ENCODE peak calls at places on chromosomes 11 and 22, in seven cellular contexts. D is HFFc6; Y is CD4-positive, alpha-beta T cell; S is fibroblast of mammary gland; X is IMR-90; R is GM10248; B is left ventricle myocardium inferior. V is an unnamed sample.
A peak's percentile ranks its signal among the peaks of the same experiment; 100 is the strongest.

GRCh38 chr22:22197993-22198402 is 46.6 kb upstream of the VPREB1 start:
- DNase-seq in D (no peak), Y (no peak), S (no peak), X (no peak), R (no peak), B (no peak), V (no peak)

GRCh38 chr11:39304586-39304985 is 2154.9 kb downstream of the LRRC4C start:
- DNase-seq in D (no peak), Y (no peak), S (no peak), X (no peak), R (no peak), B (no peak), V (no peak)

GRCh38 chr11:66340596-66341501 is 4.1 kb downstream of the BRMS1 start:
- DNase-seq in D (no peak), Y (no peak), S (no peak), X (no peak), R (no peak), B (no peak), V (no peak)

GRCh38 chr11:29268733-29269132 is 748.1 kb downstream of the KCNA4 start:
- DNase-seq in D (no peak), Y (no peak), S (no peak), X (no peak), R (no peak), B (no peak), V (no peak)

GRCh38 chr11:1027483-1028290 is 8.8 kb downstream of the MUC6 start:
- DNase-seq in D (no peak), Y (no peak), S (no peak), X (no peak), R (no peak), B (no peak), V (no peak)

GRCh38 chr11:46119352-46120216 is 1.7 kb downstream of the PHF21A start:
- DNase-seq in D (peak; percentile 70), Y (peak; percentile 53), S (peak; percentile 71), X (peak; percentile 74), R (peak; percentile 59), B (peak; percentile 35), V (peak; percentile 49)

GRCh38 chr22:45599836-45600577 is 71.6 kb upstream of the ATXN10 start:
- DNase-seq in D (no peak), Y (no peak), S (no peak), X (no peak), R (no peak), B (no peak), V (no peak)

GRCh38 chr11:126857860-126858808 is 142.4 kb downstream of the KIRREL3 start:
- DNase-seq in D (no peak), Y (no peak), S (peak; percentile 5), X (peak; percentile 74), R (no peak), B (no peak), V (peak; percentile 76)

GRCh38 chr11:65357856-65358356 is 3.4 kb downstream of the TIGD3 start:
- DNase-seq in D (no peak), Y (no peak), S (no peak), X (no peak), R (no peak), B (peak; percentile 67), V (no peak)

GRCh38 chr22:23681026-23681809 is 9.6 kb upstream of the RGL4 start:
- DNase-seq in D (no peak), Y (no peak), S (no peak), X (no peak), R (no peak), B (no peak), V (no peak)

GRCh38 chr11:125588505-125588904 is 4.1 kb upstream of the STT3A start:
- DNase-seq in D (no peak), Y (no peak), S (peak; percentile 36), X (peak; percentile 23), R (no peak), B (no peak), V (no peak)

GRCh38 chr22:32926600-32926999 is 125.1 kb downstream of the TIMP3 start:
- DNase-seq in D (peak; percentile 41), Y (no peak), S (peak; percentile 43), X (peak; percentile 34), R (peak; percentile 29), B (no peak), V (no peak)

GRCh38 chr11:125517116-125517804 is 21.2 kb upstream of the FEZ1 start:
- DNase-seq in D (peak; percentile 42), Y (no peak), S (peak; percentile 63), X (peak; percentile 86), R (no peak), B (no peak), V (peak; percentile 75)

GRCh38 chr11:34356130-34356529 is 1.7 kb downstream of the ABTB2 start:
- DNase-seq in D (no peak), Y (no peak), S (no peak), X (no peak), R (no peak), B (no peak), V (no peak)

GRCh38 chr11:34358258-34358665 is 452 bp upstream of the ABTB2 start:
- DNase-seq in D (no peak), Y (no peak), S (peak; percentile 47), X (peak; percentile 24), R (no peak), B (peak; percentile 58), V (no peak)

GRCh38 chr11:34357646-34358257 is at the start of gene ABTB2:
- DNase-seq in D (peak; percentile 95), Y (peak; percentile 96), S (peak; percentile 94), X (peak; percentile 96), R (peak; percentile 96), B (peak; percentile 98), V (peak; percentile 93)

GRCh38 chr11:34356576-34356917 is 1.3 kb downstream of the ABTB2 start:
- DNase-seq in D (peak; percentile 28), Y (no peak), S (peak; percentile 27), X (peak; percentile 33), R (no peak), B (peak; percentile 23), V (no peak)

GRCh38 chr11:34356918-34357645 is 728 bp downstream of the ABTB2 start:
- DNase-seq in D (peak; percentile 45), Y (peak; percentile 30), S (peak; percentile 55), X (peak; percentile 51), R (peak; percentile 42), B (peak; percentile 56), V (no peak)
- TF ChIP-seq CTCF in D (no peak), Y (no peak), S (no peak), X (no peak), R (peak; percentile 24), B (no peak), V (no peak)

DNA sequence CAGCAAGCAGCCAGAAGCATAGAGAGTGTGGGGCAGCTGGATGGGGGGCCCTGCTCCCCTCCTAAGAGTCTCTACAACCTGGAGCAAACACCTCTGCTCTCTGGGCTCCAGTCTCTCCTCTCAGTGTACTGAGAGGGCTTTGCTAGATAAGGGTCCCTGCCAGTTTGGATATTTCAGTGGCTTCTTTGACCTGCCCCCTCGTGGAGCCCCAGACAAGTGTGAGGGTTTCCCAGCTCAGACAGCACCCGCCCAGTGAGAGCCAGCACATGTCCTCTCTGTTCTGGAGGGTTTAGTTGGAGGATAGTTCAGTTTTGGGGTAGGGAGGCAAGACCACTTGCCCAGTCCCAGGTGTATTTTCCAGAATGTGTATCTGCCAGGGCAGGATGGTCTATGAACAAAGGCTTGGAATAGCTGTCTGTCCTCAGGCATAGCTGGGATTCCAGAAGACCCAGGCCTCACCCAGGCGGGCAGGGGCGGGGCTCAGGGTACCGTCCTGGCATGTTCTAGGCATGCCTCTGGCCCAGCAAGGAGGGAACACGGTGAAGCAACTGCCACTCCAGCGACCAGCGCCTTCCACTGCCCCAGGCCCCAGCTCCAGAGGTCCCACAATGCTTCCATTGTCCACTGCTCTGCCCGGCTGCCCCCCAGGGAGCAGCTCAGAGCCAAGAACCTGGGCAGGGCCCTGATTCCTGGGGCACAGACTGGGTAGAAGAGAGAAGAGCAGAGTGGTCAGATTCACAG is 7.5 kb upstream of the MICALL1 start:
- DNase-seq in D (no peak), Y (no peak), S (no peak), X (no peak), R (no peak), B (no peak), V (no peak)
- TF ChIP-seq CTCF in D (no peak), Y (no peak), S (no peak), X (no peak), R (no peak), B (no peak), V (no peak)

GRCh38 chr11:121328213-121328966 is 35.8 kb downstream of the SC5D start:
- DNase-seq in D (no peak), Y (peak; percentile 36), S (no peak), X (no peak), R (no peak), B (no peak), V (no peak)

GRCh38 chr11:121321614-121322243 is 29.2 kb downstream of the SC5D start:
- DNase-seq in D (peak; percentile 16), Y (peak; percentile 31), S (peak; percentile 35), X (peak; percentile 1), R (no peak), B (no peak), V (no peak)

GRCh38 chr11:121326230-121326629 is 33.7 kb downstream of the SC5D start:
- DNase-seq in D (no peak), Y (no peak), S (no peak), X (no peak), R (no peak), B (no peak), V (no peak)

GRCh38 chr11:121318848-121319834 is 26.6 kb downstream of the SC5D start:
- DNase-seq in D (peak; percentile 50), Y (no peak), S (peak; percentile 55), X (peak; percentile 56), R (no peak), B (no peak), V (peak; percentile 29)

DNA sequence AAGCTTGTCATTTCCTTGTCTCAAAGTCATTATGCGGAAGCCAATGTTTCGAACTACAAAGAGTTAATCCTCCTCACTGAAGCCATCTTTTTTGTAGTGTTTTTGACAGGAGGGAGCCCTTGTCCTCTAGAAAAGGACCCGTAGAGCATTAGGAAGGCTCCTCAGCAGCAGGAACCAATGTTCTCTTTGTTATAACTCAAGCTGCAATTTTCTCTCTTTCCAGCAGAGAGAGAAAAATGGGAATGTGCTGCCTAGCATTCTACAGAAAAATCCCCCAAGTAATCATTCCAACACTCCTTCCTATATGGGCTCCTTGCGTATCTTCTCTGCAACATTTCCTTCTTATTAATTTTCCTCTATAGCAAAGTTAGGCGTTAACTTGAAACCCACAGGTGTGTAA is 30.6 kb downstream of the SC5D start:
- DNase-seq in D (no peak), Y (no peak), S (no peak), X (no peak), R (no peak), B (no peak), V (no peak)
- TF ChIP-seq CTCF in D (peak; percentile 28), Y (no peak), S (no peak), X (no peak), R (no peak), B (no peak), V (no peak)

DNA sequence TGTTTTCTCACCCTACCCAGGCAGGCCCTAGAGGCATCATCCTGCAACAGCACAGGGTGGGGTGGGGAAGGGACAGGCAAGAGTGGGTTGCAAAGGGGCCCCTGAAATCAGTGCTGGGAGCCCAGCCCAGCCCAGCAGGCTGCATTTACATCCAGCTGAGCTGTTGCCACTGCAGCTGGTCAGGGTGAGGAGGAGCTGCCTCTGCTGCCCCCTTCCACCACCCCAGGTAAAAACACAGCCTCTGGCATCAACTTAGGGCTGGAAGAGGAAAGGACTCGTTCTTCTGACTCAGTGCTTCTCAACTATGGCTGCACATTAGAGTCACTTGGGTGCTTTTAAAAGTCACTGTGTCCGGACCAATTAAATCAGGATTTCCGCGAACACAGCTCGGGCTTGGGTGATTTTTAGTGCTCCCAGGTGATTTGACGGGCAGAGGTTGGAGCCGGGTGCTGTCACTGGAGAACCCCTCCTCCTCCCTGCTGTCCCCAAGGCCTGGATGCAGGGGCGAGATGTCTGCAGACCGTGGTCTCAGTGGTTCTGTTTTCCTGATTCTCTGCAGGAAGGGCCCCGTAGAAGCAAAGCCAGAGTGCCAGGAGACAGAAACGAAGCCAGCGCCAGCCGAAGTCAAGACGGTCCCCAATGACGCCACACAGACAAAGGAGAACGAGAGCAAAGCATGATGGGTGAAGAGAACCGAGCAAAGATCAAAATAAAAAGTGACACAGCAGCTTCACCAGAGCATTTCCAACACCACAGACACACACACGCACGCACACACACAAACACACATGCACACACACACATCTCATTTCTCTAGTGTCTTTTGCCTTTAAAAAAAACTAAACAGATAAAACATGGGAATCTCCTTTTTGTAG is 39.4 kb upstream of the TTC12 start:
- DNase-seq in D (no peak), Y (no peak), S (no peak), X (no peak), R (no peak), B (no peak), V (no peak)
- TF ChIP-seq CTCF in D (no peak), Y (no peak), S (no peak), X (no peak), R (no peak), B (peak; percentile 34), V (peak; percentile 27)